ENCODE peak calls at places on chromosomes 16 and 17, in six cellular contexts. M is tibial artery, L is glutamatergic neuron, N is upper lobe of right lung, D is adrenal gland, F is foreskin fibroblast. V is an unnamed sample.
A peak's percentile ranks its signal among the peaks of the same experiment; 100 is the strongest.

GRCh38 chr17:70313031-70313430 is 143.7 kb downstream of the KCNJ2 start:
- DNase-seq in L (no peak), D (no peak), M (no peak), N (no peak), F (no peak), V (no peak)

GRCh38 chr16:80161799-80162380 is 378.9 kb upstream of the DYNLRB2 start:
- DNase-seq in N (no peak), F (no peak), M (no peak), D (no peak), L (no peak), V (no peak)

GRCh38 chr17:70655179-70655578 is 485.8 kb downstream of the KCNJ2 start:
- DNase-seq in N (no peak), D (no peak), M (no peak), F (no peak), L (no peak), V (no peak)

GRCh38 chr16:65782537-65783290 is 583.8 kb upstream of the CDH5 start:
- DNase-seq in D (peak; percentile 39), N (no peak), F (peak; percentile 24), M (no peak), L (no peak), V (no peak)

GRCh38 chr17:78903101-78903779 is at the start of gene CEP295NL:
- DNase-seq in M (no peak), N (no peak), F (no peak), D (peak; percentile 80), L (peak; percentile 81), V (no peak)

GRCh38 chr16:6684076-6684673 is 648.5 kb upstream of the RBFOX1 start:
- DNase-seq in F (no peak), N (no peak), D (no peak), L (peak; percentile 24), M (no peak), V (no peak)

GRCh38 chr17:17052462-17053221 is 10.4 kb downstream of the MPRIP start:
- DNase-seq in L (peak; percentile 8), D (no peak), N (peak; percentile 58), M (peak; percentile 18), F (no peak), V (no peak)

GRCh38 chr17:83057397-83057761 is 22.0 kb upstream of the METRNL start:
- DNase-seq in F (no peak), N (peak; percentile 62), D (no peak), M (no peak), L (no peak), V (no peak)

GRCh38 chr17:81436294-81436849 is 41.1 kb downstream of the BAHCC1 start:
- DNase-seq in L (no peak), F (no peak), N (no peak), M (no peak), D (no peak), V (no peak)

DNA sequence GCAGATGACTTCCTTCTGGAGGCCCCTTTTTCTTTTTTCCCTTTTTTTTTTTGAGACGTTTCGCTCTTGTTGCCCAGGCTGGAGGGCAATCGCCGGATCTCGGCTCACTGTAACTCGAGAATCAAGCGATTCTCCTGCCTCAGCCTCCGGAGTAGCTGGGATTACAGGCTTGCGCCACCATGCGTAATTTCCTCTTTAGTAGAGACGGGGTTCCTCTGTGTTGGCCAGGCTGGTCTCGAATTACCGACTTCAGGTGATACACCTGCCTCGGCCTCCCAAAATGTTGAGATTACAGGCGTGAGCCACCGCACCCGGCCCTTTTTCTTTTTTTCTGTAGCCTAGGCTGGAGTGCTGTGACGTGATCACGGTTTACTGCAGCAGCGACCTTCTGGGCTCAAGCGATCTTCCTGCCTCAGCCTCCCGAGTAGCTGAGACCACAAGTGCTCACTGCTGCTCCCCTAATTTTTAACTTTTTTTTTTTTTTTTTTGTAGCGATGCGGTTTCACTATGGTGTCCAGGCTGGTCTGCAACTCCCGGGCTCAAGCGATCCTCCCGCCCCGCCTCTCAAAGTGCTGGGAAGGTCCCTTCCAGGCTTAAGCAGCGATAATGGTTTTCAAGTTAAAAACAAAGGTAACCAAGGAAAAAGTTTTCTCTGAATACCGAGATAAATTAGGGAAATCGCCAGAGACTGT is 956 bp upstream of the IST1 start:
- DNase-seq in M (peak; percentile 69), F (peak; percentile 69), L (peak; percentile 39), N (peak; percentile 75), D (peak; percentile 67), V (no peak)
- TF ChIP-seq CTCF in M (no peak), F (peak; percentile 5), L (no peak), N (no peak), D (no peak), V (peak; percentile 18)

DNA sequence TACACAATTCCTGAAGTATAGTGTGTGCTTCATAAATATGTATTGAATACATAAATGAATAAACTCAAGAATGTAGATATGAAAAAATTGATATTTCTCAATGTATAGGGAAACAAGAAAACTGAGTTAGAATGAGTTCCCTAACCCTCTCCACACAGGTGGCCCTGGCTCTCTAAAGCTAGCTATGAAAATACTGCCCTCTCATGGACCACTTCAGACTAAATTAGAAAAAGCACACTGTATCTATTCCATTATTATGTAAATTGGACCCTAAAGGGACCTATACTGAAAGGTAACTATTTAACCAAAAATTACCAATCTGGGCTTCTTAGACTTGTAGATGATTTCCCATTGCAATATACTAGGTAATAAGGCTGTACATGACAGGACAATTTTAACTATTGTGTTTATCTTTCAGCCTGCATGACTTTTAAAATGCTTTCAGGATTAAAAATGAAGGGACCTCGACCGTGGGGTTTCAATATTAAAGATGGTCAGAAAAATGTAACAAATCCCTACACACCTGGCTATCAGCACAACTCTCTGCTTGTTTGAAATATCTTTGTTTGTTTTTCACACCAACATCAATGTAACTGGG is 672.5 kb upstream of the KIF2B start:
- DNase-seq in F (no peak), N (no peak), M (no peak), L (no peak), D (no peak), V (no peak)
- TF ChIP-seq CTCF in F (no peak), N (no peak), M (no peak), L (peak; percentile 36), D (no peak), V (peak; percentile 55)

DNA sequence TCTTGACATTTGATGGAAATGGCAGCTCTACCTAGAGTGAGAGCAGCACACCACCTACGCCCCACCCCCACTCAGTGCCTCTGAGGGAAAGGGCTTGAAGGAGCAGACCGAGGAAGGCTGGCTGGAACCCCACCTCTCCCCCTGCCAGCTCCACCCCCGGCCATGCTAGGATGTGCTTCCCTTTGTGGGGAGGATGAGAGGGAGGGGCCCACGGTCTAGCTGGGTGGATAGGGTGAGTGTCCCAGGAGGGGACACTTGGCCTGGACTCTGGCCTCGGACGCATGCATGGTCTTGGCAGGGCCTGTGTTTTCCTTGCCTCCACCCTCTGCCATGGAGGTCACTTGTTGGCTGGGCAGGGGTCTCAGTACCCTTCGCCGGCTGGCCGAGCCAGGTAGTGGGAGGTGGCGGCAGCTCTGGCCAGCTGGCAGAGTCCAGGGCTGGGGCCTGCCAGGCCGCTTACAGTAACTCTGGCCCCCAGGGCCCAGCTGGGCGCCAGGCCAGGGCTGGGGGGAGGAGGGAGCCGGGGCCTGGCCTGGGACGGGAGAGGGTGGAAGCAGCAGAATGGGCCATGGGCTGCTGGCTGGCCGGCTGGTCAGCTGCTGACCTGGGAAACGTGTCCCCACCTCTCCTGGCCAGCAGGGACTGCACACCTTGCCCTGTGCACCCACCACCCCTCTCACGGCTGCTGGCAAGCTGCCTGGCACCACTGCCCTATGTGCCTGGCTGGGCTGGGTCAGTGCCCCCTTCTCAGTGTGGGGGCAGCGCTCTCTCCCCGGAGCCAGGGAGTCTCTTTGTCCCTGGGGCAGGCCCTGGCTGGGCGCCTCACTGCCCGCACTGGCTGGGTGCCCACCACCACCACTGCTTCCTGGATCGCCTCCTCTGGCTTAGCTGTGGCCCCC is 23.0 kb downstream of the RARA start:
- DNase-seq in M (peak; percentile 92), D (peak; percentile 90), N (peak; percentile 92), F (no peak), L (no peak), V (no peak)
- TF ChIP-seq CTCF in M (no peak), D (no peak), N (no peak), F (no peak), L (no peak), V (no peak)

DNA sequence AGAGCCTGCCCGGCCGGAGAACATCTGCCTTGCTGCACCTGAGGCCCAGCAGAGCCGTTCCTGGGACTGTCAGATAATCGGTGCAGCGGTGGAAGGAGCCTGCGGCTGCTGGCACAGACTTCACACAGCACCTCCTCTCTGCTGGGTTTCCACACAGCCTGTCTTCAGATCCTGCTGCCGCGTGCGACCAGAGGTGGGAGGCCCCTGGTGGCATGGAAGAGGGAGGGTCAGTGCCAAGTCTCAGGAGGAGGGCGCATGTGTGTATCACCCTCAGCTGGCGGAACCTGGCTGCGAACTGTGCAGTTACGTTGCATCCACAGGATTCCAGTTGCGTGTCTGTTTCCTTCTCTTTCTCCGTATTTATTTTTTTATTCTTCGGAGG is 3.3 kb downstream of the CDK5R1 start:
- DNase-seq in L (peak; percentile 37), M (no peak), N (peak; percentile 44), D (no peak), F (no peak), V (no peak)
- TF ChIP-seq CTCF in L (no peak), M (no peak), N (no peak), D (no peak), F (no peak), V (peak; percentile 13)

GRCh38 chr17:57234252-57235092 is 21.9 kb upstream of the MSI2 start:
- DNase-seq in F (no peak), N (no peak), M (no peak), D (no peak), L (no peak), V (no peak)

GRCh38 chr17:57236686-57237299 is 19.5 kb upstream of the MSI2 start:
- DNase-seq in N (no peak), L (no peak), M (no peak), F (no peak), D (no peak), V (no peak)

GRCh38 chr17:57235124-57235523 is 21.2 kb upstream of the MSI2 start:
- DNase-seq in F (no peak), D (no peak), L (no peak), M (no peak), N (no peak), V (no peak)
- TF ChIP-seq CTCF in F (no peak), D (no peak), L (no peak), M (no peak), N (no peak), V (no peak)

GRCh38 chr17:37429442-37429841 is 22.8 kb downstream of the TADA2A start:
- DNase-seq in M (no peak), N (no peak), D (no peak), F (no peak), L (no peak), V (no peak)
- TF ChIP-seq CTCF in M (no peak), N (no peak), D (no peak), F (no peak), L (no peak), V (no peak)

GRCh38 chr16:47660540-47660939 is 199.4 kb downstream of the PHKB start:
- DNase-seq in M (no peak), D (no peak), F (no peak), N (no peak), L (no peak), V (no peak)
- TF ChIP-seq CTCF in M (no peak), D (no peak), F (no peak), N (no peak), L (no peak), V (no peak)